ENCODE peak calls at places on chromosomes 16 and 17, in five cellular contexts. One of them, this sample, is unnamed.

GRCh38 chr16:10988879-10989278 is 44.5 kb downstream of the CLEC16A start:
- DNase-seq in H9: no peak
- DNase-seq in mesenchymal stem cell: no peak
- DNase-seq in IMR-90: no peak
- DNase-seq in trophoblast cell: no peak
- DNase-seq in this sample: no peak

GRCh38 chr16:3793161-3793576 is 75.8 kb upstream of the TRAP1 start:
- DNase-seq in trophoblast cell: peak
- DNase-seq in IMR-90: no peak
- DNase-seq in mesenchymal stem cell: no peak
- DNase-seq in H9: no peak
- DNase-seq in this sample: peak

GRCh38 chr17:21039839-21040575 is 2.8 kb downstream of the USP22 start:
- DNase-seq in mesenchymal stem cell: peak
- DNase-seq in IMR-90: peak
- DNase-seq in H9: no peak
- DNase-seq in trophoblast cell: peak
- DNase-seq in this sample: peak

GRCh38 chr16:9438991-9439390 is 347.5 kb downstream of the HAPSTR1 start:
- DNase-seq in mesenchymal stem cell: no peak
- DNase-seq in trophoblast cell: no peak
- DNase-seq in IMR-90: no peak
- DNase-seq in H9: no peak
- DNase-seq in this sample: no peak

GRCh38 chr16:50747206-50747956 is 5.5 kb downstream of the CYLD start:
- DNase-seq in mesenchymal stem cell: peak
- DNase-seq in trophoblast cell: peak
- DNase-seq in IMR-90: no peak
- DNase-seq in H9: no peak
- DNase-seq in this sample: peak

GRCh38 chr16:28951410-28951943 is 740 bp downstream of the NFATC2IP start:
- DNase-seq in trophoblast cell: peak
- DNase-seq in H9: peak
- DNase-seq in IMR-90: no peak
- DNase-seq in mesenchymal stem cell: no peak
- DNase-seq in this sample: peak

GRCh38 chr17:50365649-50366393 is 7.2 kb downstream of the MRPL27 start:
- DNase-seq in H9: no peak
- DNase-seq in trophoblast cell: no peak
- DNase-seq in mesenchymal stem cell: no peak
- DNase-seq in IMR-90: no peak
- DNase-seq in this sample: no peak

GRCh38 chr17:37148171-37148570 is 199.4 kb downstream of the AATF start:
- DNase-seq in mesenchymal stem cell: no peak
- DNase-seq in H9: no peak
- DNase-seq in trophoblast cell: no peak
- DNase-seq in IMR-90: no peak
- DNase-seq in this sample: no peak

GRCh38 chr16:85028638-85029412 is 1.2 kb downstream of the KIAA0513 start:
- DNase-seq in mesenchymal stem cell: peak
- DNase-seq in H9: no peak
- DNase-seq in IMR-90: peak
- DNase-seq in trophoblast cell: peak
- DNase-seq in this sample: no peak

GRCh38 chr16:86252596-86252995 is 257.7 kb upstream of the FOXF1 start:
- DNase-seq in trophoblast cell: no peak
- DNase-seq in H9: peak
- DNase-seq in IMR-90: peak
- DNase-seq in mesenchymal stem cell: peak
- DNase-seq in this sample: peak

GRCh38 chr17:80367510-80367909 is 47.5 kb upstream of the ENDOV start:
- DNase-seq in mesenchymal stem cell: no peak
- DNase-seq in trophoblast cell: no peak
- DNase-seq in H9: no peak
- DNase-seq in IMR-90: no peak
- DNase-seq in this sample: no peak

GRCh38 chr17:5122586-5123342 is 6.9 kb downstream of the USP6 start:
- DNase-seq in trophoblast cell: no peak
- DNase-seq in H9: peak
- DNase-seq in mesenchymal stem cell: peak
- DNase-seq in IMR-90: no peak
- DNase-seq in this sample: peak

GRCh38 chr17:72822358-72823023 is 270.0 kb downstream of the SLC39A11 start:
- DNase-seq in mesenchymal stem cell: no peak
- DNase-seq in trophoblast cell: no peak
- DNase-seq in IMR-90: no peak
- DNase-seq in H9: no peak
- DNase-seq in this sample: no peak

GRCh38 chr17:77145635-77146632 is 5.2 kb downstream of the SEC14L1 start:
- DNase-seq in mesenchymal stem cell: peak
- DNase-seq in IMR-90: peak
- DNase-seq in H9: peak
- DNase-seq in trophoblast cell: peak
- DNase-seq in this sample: peak

GRCh38 chr16:78292726-78293380 is 193.4 kb downstream of the WWOX start:
- DNase-seq in H9: no peak
- DNase-seq in trophoblast cell: peak
- DNase-seq in IMR-90: no peak
- DNase-seq in mesenchymal stem cell: no peak
- DNase-seq in this sample: no peak

GRCh38 chr17:46853896-46854444 is 2.6 kb downstream of the WNT9B start:
- DNase-seq in mesenchymal stem cell: peak
- DNase-seq in H9: peak
- DNase-seq in trophoblast cell: peak
- DNase-seq in IMR-90: peak
- DNase-seq in this sample: peak

GRCh38 chr17:38719284-38719942 is 10.7 kb upstream of the CISD3 start:
- DNase-seq in H9: peak
- DNase-seq in trophoblast cell: no peak
- DNase-seq in mesenchymal stem cell: no peak
- DNase-seq in IMR-90: no peak
- DNase-seq in this sample: peak

GRCh38 chr16:14369734-14370598 is 260.1 kb downstream of the PARN start:
- DNase-seq in IMR-90: no peak
- DNase-seq in trophoblast cell: peak
- DNase-seq in mesenchymal stem cell: no peak
- DNase-seq in H9: no peak
- DNase-seq in this sample: no peak

GRCh38 chr17:17729620-17730249 is 48.5 kb downstream of the RAI1 start:
- DNase-seq in mesenchymal stem cell: peak
- DNase-seq in H9: peak
- DNase-seq in IMR-90: no peak
- DNase-seq in trophoblast cell: peak
- DNase-seq in this sample: peak

GRCh38 chr17:27420211-27420950 is 35.9 kb upstream of the KSR1 start:
- DNase-seq in IMR-90: no peak
- DNase-seq in trophoblast cell: no peak
- DNase-seq in mesenchymal stem cell: no peak
- DNase-seq in H9: no peak
- DNase-seq in this sample: no peak

GRCh38 chr16:81293909-81294802 is 20.6 kb upstream of the GAN start:
- DNase-seq in trophoblast cell: no peak
- DNase-seq in mesenchymal stem cell: peak
- DNase-seq in H9: no peak
- DNase-seq in IMR-90: peak
- DNase-seq in this sample: no peak

GRCh38 chr17:77404812-77405581 is 264.2 kb downstream of the SEC14L1 start:
- DNase-seq in H9: no peak
- DNase-seq in IMR-90: peak
- DNase-seq in trophoblast cell: no peak
- DNase-seq in mesenchymal stem cell: peak
- DNase-seq in this sample: no peak

GRCh38 chr17:77375108-77375507 is 234.3 kb downstream of the SEC14L1 start:
- DNase-seq in H9: no peak
- DNase-seq in trophoblast cell: peak
- DNase-seq in mesenchymal stem cell: no peak
- DNase-seq in IMR-90: no peak
- DNase-seq in this sample: no peak

GRCh38 chr16:56013962-56014552 is 138.9 kb upstream of the CES5A start:
- DNase-seq in IMR-90: peak
- DNase-seq in H9: peak
- DNase-seq in mesenchymal stem cell: no peak
- DNase-seq in trophoblast cell: peak
- DNase-seq in this sample: peak

GRCh38 chr17:14451729-14452191 is 150.9 kb downstream of the HS3ST3B1 start:
- DNase-seq in mesenchymal stem cell: peak
- DNase-seq in H9: no peak
- DNase-seq in IMR-90: peak
- DNase-seq in trophoblast cell: no peak
- DNase-seq in this sample: peak
- H3K18ac ChIP-seq in mesenchymal stem cell: no peak
- H3K18ac ChIP-seq in H9: no peak
- H3K18ac ChIP-seq in IMR-90: no peak
- H3K18ac ChIP-seq in trophoblast cell: no peak
- H3K18ac ChIP-seq in this sample: no peak

GRCh38 chr16:87707097-87707496 is 58.7 kb downstream of the KLHDC4 start:
- DNase-seq in mesenchymal stem cell: no peak
- DNase-seq in IMR-90: no peak
- DNase-seq in H9: peak
- DNase-seq in trophoblast cell: no peak
- DNase-seq in this sample: peak
- H2AK5ac ChIP-seq in mesenchymal stem cell: no peak
- H2AK5ac ChIP-seq in IMR-90: no peak
- H2AK5ac ChIP-seq in H9: no peak
- H2AK5ac ChIP-seq in trophoblast cell: no peak
- H2AK5ac ChIP-seq in this sample: no peak

GRCh38 chr16:53071748-53072301 is 17.0 kb downstream of the CHD9 start:
- DNase-seq in H9: no peak
- DNase-seq in trophoblast cell: no peak
- DNase-seq in IMR-90: no peak
- DNase-seq in mesenchymal stem cell: no peak
- DNase-seq in this sample: no peak

GRCh38 chr16:53068423-53068833 is 13.6 kb downstream of the CHD9 start:
- DNase-seq in IMR-90: no peak
- DNase-seq in mesenchymal stem cell: no peak
- DNase-seq in trophoblast cell: no peak
- DNase-seq in H9: no peak
- DNase-seq in this sample: no peak

GRCh38 chr16:53073053-53073452 is 18.3 kb downstream of the CHD9 start:
- DNase-seq in trophoblast cell: no peak
- DNase-seq in H9: no peak
- DNase-seq in mesenchymal stem cell: no peak
- DNase-seq in IMR-90: no peak
- DNase-seq in this sample: no peak

GRCh38 chr16:53067675-53068074 is 12.9 kb downstream of the CHD9 start:
- DNase-seq in trophoblast cell: no peak
- DNase-seq in IMR-90: no peak
- DNase-seq in mesenchymal stem cell: no peak
- DNase-seq in H9: no peak
- DNase-seq in this sample: no peak

DNA sequence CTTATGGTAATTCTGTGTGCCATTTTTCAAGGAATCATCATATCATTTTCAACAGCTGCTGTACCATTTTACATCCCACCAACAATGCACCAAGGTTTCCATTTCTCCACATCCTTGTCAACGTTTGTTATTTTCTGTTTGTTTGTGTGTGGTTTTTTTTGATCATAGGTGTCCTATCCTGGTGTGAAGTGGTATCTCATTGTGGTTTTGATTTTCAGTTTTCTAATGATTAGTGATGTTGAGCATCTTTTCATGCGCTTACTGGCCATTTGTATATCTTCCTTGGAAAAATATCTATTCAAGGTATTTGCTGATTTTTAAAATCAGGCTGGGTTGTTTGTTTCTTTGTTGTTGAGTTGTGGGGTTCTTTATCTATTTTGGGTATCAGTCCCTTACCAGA is 15.0 kb downstream of the CHD9 start:
- DNase-seq in trophoblast cell: no peak
- DNase-seq in IMR-90: no peak
- DNase-seq in H9: no peak
- DNase-seq in mesenchymal stem cell: no peak
- DNase-seq in this sample: no peak
- H3K18ac ChIP-seq in trophoblast cell: no peak
- H3K18ac ChIP-seq in IMR-90: no peak
- H3K18ac ChIP-seq in H9: no peak
- H3K18ac ChIP-seq in mesenchymal stem cell: no peak
- H3K18ac ChIP-seq in this sample: no peak

GRCh38 chr17:28706471-28707338 is 5.0 kb downstream of the PROCA1 start:
- DNase-seq in H9: no peak
- DNase-seq in mesenchymal stem cell: no peak
- DNase-seq in trophoblast cell: no peak
- DNase-seq in IMR-90: no peak
- DNase-seq in this sample: peak

GRCh38 chr17:28703552-28704218 is 8.0 kb downstream of the PROCA1 start:
- DNase-seq in trophoblast cell: no peak
- DNase-seq in mesenchymal stem cell: no peak
- DNase-seq in H9: no peak
- DNase-seq in IMR-90: no peak
- DNase-seq in this sample: no peak

GRCh38 chr17:28704219-28704858 is 7.3 kb downstream of the PROCA1 start:
- DNase-seq in mesenchymal stem cell: no peak
- DNase-seq in IMR-90: no peak
- DNase-seq in trophoblast cell: no peak
- DNase-seq in H9: no peak
- DNase-seq in this sample: no peak

GRCh38 chr17:28705728-28706334 is 5.9 kb downstream of the PROCA1 start:
- DNase-seq in mesenchymal stem cell: no peak
- DNase-seq in IMR-90: no peak
- DNase-seq in trophoblast cell: no peak
- DNase-seq in H9: no peak
- DNase-seq in this sample: no peak

DNA sequence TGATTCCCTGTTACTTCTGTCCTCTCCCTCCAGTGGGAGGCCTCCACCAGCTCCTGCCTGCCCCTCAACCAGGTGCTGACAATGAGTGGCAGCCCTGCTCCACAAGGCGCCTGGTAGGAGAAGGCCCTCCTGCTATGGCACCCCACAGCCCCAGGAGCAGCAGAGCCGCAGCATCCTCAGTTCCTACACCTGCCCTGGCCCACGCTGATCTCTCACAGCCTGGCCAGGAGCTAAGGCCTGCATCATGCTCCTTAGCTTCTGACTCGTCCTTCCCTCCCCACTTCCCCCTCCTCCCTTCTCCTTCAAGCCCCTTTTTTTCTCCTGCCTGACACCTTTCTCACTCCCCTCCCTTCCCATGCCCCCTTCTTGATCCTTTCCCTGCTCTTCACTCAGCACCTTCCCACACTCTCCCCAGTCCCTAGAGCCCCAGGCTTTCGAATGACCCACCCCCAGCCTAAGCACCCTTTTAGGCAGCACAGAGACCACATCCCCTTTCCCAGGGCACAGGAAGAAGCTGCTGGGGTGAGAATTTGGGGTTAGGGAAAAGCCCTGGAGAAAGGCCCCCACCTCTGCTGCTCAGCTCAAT is 6.5 kb downstream of the PROCA1 start:
- DNase-seq in H9: no peak
- DNase-seq in mesenchymal stem cell: no peak
- DNase-seq in IMR-90: no peak
- DNase-seq in trophoblast cell: no peak
- DNase-seq in this sample: peak
- H2AK5ac ChIP-seq in H9: no peak
- H2AK5ac ChIP-seq in mesenchymal stem cell: no peak
- H2AK5ac ChIP-seq in IMR-90: no peak
- H2AK5ac ChIP-seq in trophoblast cell: no peak
- H2AK5ac ChIP-seq in this sample: no peak

This sample was measured in mesendoderm.